ENCODE peak calls at places on chromosomes 12 and 14, in six cellular contexts. One of them, this sample, is unnamed.

GRCh38 chr14:89566180-89566579 is 149.1 kb upstream of the FOXN3 start:
- DNase-seq in Karpas-422: no peak
- DNase-seq in stomach: no peak
- DNase-seq in CD8-positive, alpha-beta memory T cell: no peak
- DNase-seq in psoas muscle: no peak
- DNase-seq in GM23248: no peak
- DNase-seq in this sample: no peak

GRCh38 chr12:9798008-9798619 is 29.2 kb upstream of the KLRF1 start:
- DNase-seq in Karpas-422: peak; percentile 71
- DNase-seq in stomach: peak; percentile 49
- DNase-seq in CD8-positive, alpha-beta memory T cell: peak; percentile 83
- DNase-seq in psoas muscle: no peak
- DNase-seq in GM23248: peak; percentile 21
- DNase-seq in this sample: peak; percentile 76

GRCh38 chr12:52307836-52308806 is 13.1 kb downstream of the KRT83 start:
- DNase-seq in Karpas-422: no peak
- DNase-seq in stomach: peak; percentile 67
- DNase-seq in CD8-positive, alpha-beta memory T cell: no peak
- DNase-seq in psoas muscle: peak; percentile 89
- DNase-seq in GM23248: peak; percentile 78
- DNase-seq in this sample: no peak

GRCh38 chr12:126581655-126582054 is 1516.4 kb downstream of the AACS start:
- DNase-seq in Karpas-422: no peak
- DNase-seq in stomach: no peak
- DNase-seq in CD8-positive, alpha-beta memory T cell: no peak
- DNase-seq in psoas muscle: no peak
- DNase-seq in GM23248: no peak
- DNase-seq in this sample: no peak

GRCh38 chr14:53144244-53144643 is 8.9 kb downstream of the DDHD1 start:
- DNase-seq in Karpas-422: no peak
- DNase-seq in stomach: no peak
- DNase-seq in CD8-positive, alpha-beta memory T cell: no peak
- DNase-seq in psoas muscle: no peak
- DNase-seq in GM23248: no peak
- DNase-seq in this sample: no peak

GRCh38 chr14:94295360-94296180 is 2.5 kb upstream of the SERPINA10 start:
- DNase-seq in Karpas-422: no peak
- DNase-seq in stomach: no peak
- DNase-seq in CD8-positive, alpha-beta memory T cell: no peak
- DNase-seq in psoas muscle: no peak
- DNase-seq in GM23248: no peak
- DNase-seq in this sample: no peak

GRCh38 chr12:2233034-2233433 is 180.2 kb downstream of the CACNA1C start:
- DNase-seq in Karpas-422: no peak
- DNase-seq in stomach: no peak
- DNase-seq in CD8-positive, alpha-beta memory T cell: no peak
- DNase-seq in psoas muscle: no peak
- DNase-seq in GM23248: peak; percentile 80
- DNase-seq in this sample: no peak

GRCh38 chr12:14905269-14906004 is 19.8 kb upstream of the MGP start:
- DNase-seq in Karpas-422: no peak
- DNase-seq in stomach: no peak
- DNase-seq in CD8-positive, alpha-beta memory T cell: no peak
- DNase-seq in psoas muscle: no peak
- DNase-seq in GM23248: no peak
- DNase-seq in this sample: no peak

GRCh38 chr14:63848890-63849289 is 3.9 kb upstream of the SYNE2 start:
- DNase-seq in Karpas-422: no peak
- DNase-seq in stomach: no peak
- DNase-seq in CD8-positive, alpha-beta memory T cell: no peak
- DNase-seq in psoas muscle: no peak
- DNase-seq in GM23248: no peak
- DNase-seq in this sample: no peak

GRCh38 chr12:6070472-6071257 is 53.8 kb downstream of the VWF start:
- DNase-seq in Karpas-422: no peak
- DNase-seq in stomach: no peak
- DNase-seq in CD8-positive, alpha-beta memory T cell: no peak
- DNase-seq in psoas muscle: no peak
- DNase-seq in GM23248: no peak
- DNase-seq in this sample: no peak

GRCh38 chr14:105838107-105838506 is 311.7 kb downstream of the TMEM121 start:
- DNase-seq in Karpas-422: no peak
- DNase-seq in stomach: no peak
- DNase-seq in CD8-positive, alpha-beta memory T cell: no peak
- DNase-seq in psoas muscle: no peak
- DNase-seq in GM23248: no peak
- DNase-seq in this sample: no peak

GRCh38 chr14:32597771-32598170 is 268.7 kb downstream of the AKAP6 start:
- DNase-seq in Karpas-422: no peak
- DNase-seq in stomach: no peak
- DNase-seq in CD8-positive, alpha-beta memory T cell: no peak
- DNase-seq in psoas muscle: no peak
- DNase-seq in GM23248: peak; percentile 43
- DNase-seq in this sample: no peak

GRCh38 chr12:1189163-1189562 is 198.1 kb downstream of the ERC1 start:
- DNase-seq in Karpas-422: no peak
- DNase-seq in stomach: no peak
- DNase-seq in CD8-positive, alpha-beta memory T cell: no peak
- DNase-seq in psoas muscle: no peak
- DNase-seq in GM23248: no peak
- DNase-seq in this sample: peak; percentile 95

GRCh38 chr14:75279153-75279738 is 618 bp downstream of the FOS start:
- DNase-seq in Karpas-422: peak; percentile 76
- DNase-seq in stomach: no peak
- DNase-seq in CD8-positive, alpha-beta memory T cell: peak; percentile 80
- DNase-seq in psoas muscle: peak; percentile 84
- DNase-seq in GM23248: peak; percentile 83
- DNase-seq in this sample: no peak

GRCh38 chr12:13135336-13136178 is 32.1 kb upstream of the GSG1 start:
- DNase-seq in Karpas-422: no peak
- DNase-seq in stomach: peak; percentile 65
- DNase-seq in CD8-positive, alpha-beta memory T cell: no peak
- DNase-seq in psoas muscle: peak; percentile 69
- DNase-seq in GM23248: peak; percentile 98
- DNase-seq in this sample: peak; percentile 64

GRCh38 chr14:100108042-100108825 is 43.0 kb downstream of the EVL start:
- DNase-seq in Karpas-422: peak; percentile 90
- DNase-seq in stomach: peak; percentile 88
- DNase-seq in CD8-positive, alpha-beta memory T cell: peak; percentile 90
- DNase-seq in psoas muscle: peak; percentile 90
- DNase-seq in GM23248: peak; percentile 78
- DNase-seq in this sample: peak; percentile 58

GRCh38 chr14:71694888-71695505 is 237.2 kb upstream of the RGS6 start:
- DNase-seq in Karpas-422: no peak
- DNase-seq in stomach: no peak
- DNase-seq in CD8-positive, alpha-beta memory T cell: no peak
- DNase-seq in psoas muscle: no peak
- DNase-seq in GM23248: no peak
- DNase-seq in this sample: no peak

GRCh38 chr14:43005807-43006206 is 1399.1 kb downstream of the LRFN5 start:
- DNase-seq in Karpas-422: peak; percentile 56
- DNase-seq in stomach: no peak
- DNase-seq in CD8-positive, alpha-beta memory T cell: no peak
- DNase-seq in psoas muscle: no peak
- DNase-seq in GM23248: peak; percentile 32
- DNase-seq in this sample: no peak

GRCh38 chr12:131864469-131864868 is 30.0 kb upstream of the ULK1 start:
- DNase-seq in Karpas-422: no peak
- DNase-seq in stomach: no peak
- DNase-seq in CD8-positive, alpha-beta memory T cell: no peak
- DNase-seq in psoas muscle: no peak
- DNase-seq in GM23248: no peak
- DNase-seq in this sample: peak; percentile 30

DNA sequence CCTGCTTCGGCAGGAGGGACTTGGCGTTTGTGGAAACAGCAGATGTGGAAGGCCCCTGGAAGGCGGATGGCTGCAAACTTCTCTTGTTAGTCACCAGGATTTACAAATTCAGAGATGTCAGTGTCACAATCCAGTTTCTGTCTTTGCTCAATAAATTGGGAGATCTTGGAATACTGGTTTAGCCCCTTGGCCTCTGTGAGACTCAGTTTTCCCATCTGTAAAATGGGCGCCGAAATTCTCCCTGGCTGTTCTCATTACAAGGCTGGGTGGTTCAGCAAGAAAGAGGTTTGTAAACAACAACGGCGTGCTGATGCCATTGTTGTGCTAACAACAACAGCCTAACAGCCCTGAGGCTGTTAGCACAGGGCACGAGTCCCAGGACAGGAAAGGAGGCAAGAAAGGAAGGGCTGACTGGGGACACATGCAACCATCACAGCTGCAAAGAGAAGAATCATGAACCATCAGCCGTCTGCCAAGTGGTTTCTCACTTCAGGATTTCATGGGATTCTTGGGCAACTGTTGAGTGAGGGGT is 127.5 kb downstream of the AACS start:
- DNase-seq in Karpas-422: no peak
- DNase-seq in stomach: no peak
- DNase-seq in CD8-positive, alpha-beta memory T cell: no peak
- DNase-seq in psoas muscle: no peak
- DNase-seq in GM23248: no peak
- DNase-seq in this sample: no peak
- H3K27me3 ChIP-seq in Karpas-422: no peaks in the 10 kb centered on the region
- H3K27me3 ChIP-seq in stomach: peaks cover 45% of the 10 kb centered on the region
- H3K27me3 ChIP-seq in CD8-positive, alpha-beta memory T cell: peaks cover 16% of the 10 kb centered on the region
- H3K27me3 ChIP-seq in psoas muscle: peaks cover 13% of the 10 kb centered on the region
- H3K27me3 ChIP-seq in GM23248: peaks cover 12% of the 10 kb centered on the region
- H3K27me3 ChIP-seq in this sample: peaks cover 30% of the 10 kb centered on the region

GRCh38 chr14:65257405-65257804 is 155.1 kb upstream of the MAX start:
- DNase-seq in Karpas-422: no peak
- DNase-seq in stomach: no peak
- DNase-seq in CD8-positive, alpha-beta memory T cell: no peak
- DNase-seq in psoas muscle: no peak
- DNase-seq in GM23248: no peak
- DNase-seq in this sample: no peak
- H3K4me1 ChIP-seq in Karpas-422: no peaks in the 10 kb centered on the region
- H3K4me1 ChIP-seq in stomach: peaks cover 43% of the 10 kb centered on the region
- H3K4me1 ChIP-seq in CD8-positive, alpha-beta memory T cell: peaks cover 7% of the 10 kb centered on the region
- H3K4me1 ChIP-seq in psoas muscle: no peaks in the 10 kb centered on the region
- H3K4me1 ChIP-seq in GM23248: peaks cover 62% of the 10 kb centered on the region
- H3K4me1 ChIP-seq in this sample: peaks cover 4% of the 10 kb centered on the region

GRCh38 chr12:44235674-44236073 is 399.8 kb downstream of the TMEM117 start:
- DNase-seq in Karpas-422: no peak
- DNase-seq in stomach: no peak
- DNase-seq in CD8-positive, alpha-beta memory T cell: no peak
- DNase-seq in psoas muscle: no peak
- DNase-seq in GM23248: no peak
- DNase-seq in this sample: no peak
- H3K27ac ChIP-seq in Karpas-422: no peak overlapping the region
- H3K27ac ChIP-seq in stomach: no peak overlapping the region
- H3K27ac ChIP-seq in CD8-positive, alpha-beta memory T cell: no peak overlapping the region
- H3K27ac ChIP-seq in psoas muscle: no peak overlapping the region
- H3K27ac ChIP-seq in GM23248: no peak overlapping the region
- H3K27ac ChIP-seq in this sample: no peak overlapping the region

DNA sequence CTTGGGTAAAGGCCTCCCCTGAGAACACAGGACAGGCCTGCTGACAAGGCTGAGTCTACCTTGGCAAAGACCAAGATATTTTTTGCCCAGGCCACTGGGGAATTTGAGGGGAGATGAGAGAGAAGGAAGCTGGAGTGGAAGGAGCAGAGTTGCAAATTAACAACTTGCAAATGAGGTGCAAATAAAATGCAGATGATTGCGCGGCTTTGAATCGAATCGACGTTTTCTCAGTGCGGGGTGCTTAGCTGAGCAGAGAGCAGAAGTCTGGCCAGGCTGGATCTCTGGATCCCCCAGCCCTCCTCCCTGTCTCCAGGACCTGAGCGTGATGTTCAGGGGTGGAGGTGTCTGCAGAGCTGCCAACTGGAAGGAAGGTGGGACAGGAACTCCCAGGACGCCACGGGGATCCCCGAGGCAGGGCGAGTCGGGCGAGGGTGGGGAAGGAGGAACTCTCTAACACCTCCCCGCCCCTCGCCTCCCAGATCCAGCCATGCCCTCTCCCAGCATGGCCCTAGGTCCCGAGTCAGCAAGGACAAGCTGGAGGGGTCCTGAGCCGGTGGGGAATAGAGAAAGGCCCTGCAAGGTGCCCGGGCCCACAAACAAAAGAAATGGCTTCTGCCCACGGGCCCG is 534 bp upstream of the CARMIL3 start:
- DNase-seq in Karpas-422: peak; percentile 89
- DNase-seq in stomach: peak; percentile 28
- DNase-seq in CD8-positive, alpha-beta memory T cell: no peak
- DNase-seq in psoas muscle: no peak
- DNase-seq in GM23248: no peak
- DNase-seq in this sample: no peak
- H3K27me3 ChIP-seq in Karpas-422: no peaks in the 10 kb centered on the region
- H3K27me3 ChIP-seq in stomach: peaks cover 6% of the 10 kb centered on the region
- H3K27me3 ChIP-seq in CD8-positive, alpha-beta memory T cell: no peaks in the 10 kb centered on the region
- H3K27me3 ChIP-seq in psoas muscle: no peaks in the 10 kb centered on the region
- H3K27me3 ChIP-seq in GM23248: peaks cover 31% of the 10 kb centered on the region
- H3K27me3 ChIP-seq in this sample: peaks cover 50% of the 10 kb centered on the region

DNA sequence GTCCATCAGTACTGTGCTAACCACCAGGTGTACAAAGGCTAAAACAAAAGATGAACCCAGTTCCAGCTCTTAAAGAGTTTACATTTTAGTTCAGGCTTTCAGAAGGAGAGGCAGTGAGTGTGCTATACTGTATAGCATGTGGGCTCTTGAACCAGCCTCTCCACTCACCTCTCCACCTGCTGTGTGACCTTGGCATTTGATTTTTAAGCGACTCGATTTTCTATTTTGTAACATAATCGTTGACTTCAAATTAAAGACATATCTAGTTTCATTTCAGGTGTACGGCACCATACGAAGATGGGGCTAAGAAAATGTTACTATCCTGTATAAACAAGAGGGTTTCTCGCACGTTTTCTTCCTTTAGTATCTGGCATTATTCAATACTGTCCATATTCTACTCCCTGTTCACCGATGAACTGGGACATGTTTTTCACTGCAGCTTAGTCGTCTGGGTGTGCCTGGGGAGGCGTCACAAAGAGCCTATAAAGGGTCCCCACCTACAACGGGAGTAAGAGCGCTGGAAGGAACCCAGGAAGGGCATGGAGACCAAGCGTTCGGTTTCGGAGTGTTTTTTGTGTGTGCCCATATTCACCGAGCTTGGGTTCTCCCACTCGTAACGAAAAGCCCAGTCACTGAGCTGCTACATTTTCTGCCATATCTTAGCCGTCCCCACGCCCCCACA is 752 bp upstream of the USP15 start:
- DNase-seq in Karpas-422: peak; percentile 69
- DNase-seq in stomach: no peak
- DNase-seq in CD8-positive, alpha-beta memory T cell: no peak
- DNase-seq in psoas muscle: no peak
- DNase-seq in GM23248: peak; percentile 29
- DNase-seq in this sample: no peak
- H3K4me1 ChIP-seq in Karpas-422: peaks cover 39% of the 10 kb centered on the region
- H3K4me1 ChIP-seq in stomach: peaks cover 60% of the 10 kb centered on the region
- H3K4me1 ChIP-seq in CD8-positive, alpha-beta memory T cell: peaks cover 60% of the 10 kb centered on the region
- H3K4me1 ChIP-seq in psoas muscle: peaks cover 33% of the 10 kb centered on the region
- H3K4me1 ChIP-seq in GM23248: peaks cover 40% of the 10 kb centered on the region
- H3K4me1 ChIP-seq in this sample: no peaks in the 10 kb centered on the region

GRCh38 chr14:51095854-51096823 is 1.2 kb upstream of the TRIM9 start:
- DNase-seq in Karpas-422: peak; percentile 59
- DNase-seq in stomach: no peak
- DNase-seq in CD8-positive, alpha-beta memory T cell: no peak
- DNase-seq in psoas muscle: peak; percentile 66
- DNase-seq in GM23248: peak; percentile 86
- DNase-seq in this sample: peak; percentile 18
- H3K27ac ChIP-seq in Karpas-422: no peak overlapping the region
- H3K27ac ChIP-seq in stomach: peak overlapping the region; percentile 81
- H3K27ac ChIP-seq in CD8-positive, alpha-beta memory T cell: no peak overlapping the region
- H3K27ac ChIP-seq in psoas muscle: peak overlapping the region; percentile 10
- H3K27ac ChIP-seq in GM23248: peak overlapping the region; percentile 33
- H3K27ac ChIP-seq in this sample: no peak overlapping the region